ENCODE peak calls at places on chromosomes 6 and 20, in six cellular contexts. One of them, this sample, is unnamed.

GRCh38 chr6:47256981-47257730 is 52.5 kb downstream of the TNFRSF21 start:
- DNase-seq in neural progenitor cell: no peak
- DNase-seq in A549: no peak
- DNase-seq in astrocyte: no peak
- DNase-seq in fibroblast of lung: no peak
- DNase-seq in ovary: no peak
- DNase-seq in this sample: no peak

GRCh38 chr6:40931927-40932326 is 107.1 kb downstream of the UNC5CL start:
- DNase-seq in neural progenitor cell: no peak
- DNase-seq in A549: no peak
- DNase-seq in astrocyte: peak; percentile 33
- DNase-seq in fibroblast of lung: no peak
- DNase-seq in ovary: no peak
- DNase-seq in this sample: no peak

GRCh38 chr6:68128211-68128610 is 506.9 kb upstream of the ADGRB3 start:
- DNase-seq in neural progenitor cell: no peak
- DNase-seq in A549: no peak
- DNase-seq in astrocyte: no peak
- DNase-seq in fibroblast of lung: no peak
- DNase-seq in ovary: no peak
- DNase-seq in this sample: no peak

GRCh38 chr6:150485559-150486517 is 113.8 kb upstream of the PLEKHG1 start:
- DNase-seq in neural progenitor cell: no peak
- DNase-seq in A549: no peak
- DNase-seq in astrocyte: no peak
- DNase-seq in fibroblast of lung: no peak
- DNase-seq in ovary: no peak
- DNase-seq in this sample: peak; percentile 24

GRCh38 chr6:132188865-132189264 is 212.4 kb downstream of the MOXD1 start:
- DNase-seq in neural progenitor cell: no peak
- DNase-seq in A549: no peak
- DNase-seq in astrocyte: peak; percentile 92
- DNase-seq in fibroblast of lung: peak; percentile 84
- DNase-seq in ovary: no peak
- DNase-seq in this sample: peak; percentile 47

GRCh38 chr6:26043389-26044139 is 43.7 kb upstream of the HFE start:
- DNase-seq in neural progenitor cell: no peak
- DNase-seq in A549: peak; percentile 36
- DNase-seq in astrocyte: peak; percentile 95
- DNase-seq in fibroblast of lung: peak; percentile 99
- DNase-seq in ovary: peak; percentile 79
- DNase-seq in this sample: peak; percentile 93

GRCh38 chr6:155270566-155271091 is 6.8 kb downstream of the CLDN20 start:
- DNase-seq in neural progenitor cell: peak; percentile 35
- DNase-seq in A549: no peak
- DNase-seq in astrocyte: no peak
- DNase-seq in fibroblast of lung: no peak
- DNase-seq in ovary: no peak
- DNase-seq in this sample: no peak

GRCh38 chr20:2693286-2693995 is 861 bp downstream of the EBF4 start:
- DNase-seq in neural progenitor cell: peak; percentile 77
- DNase-seq in A549: peak; percentile 44
- DNase-seq in astrocyte: no peak
- DNase-seq in fibroblast of lung: peak; percentile 5
- DNase-seq in ovary: peak; percentile 57
- DNase-seq in this sample: no peak

GRCh38 chr6:119347466-119348307 is 1.9 kb downstream of the MAN1A1 start:
- DNase-seq in neural progenitor cell: no peak
- DNase-seq in A549: no peak
- DNase-seq in astrocyte: no peak
- DNase-seq in fibroblast of lung: no peak
- DNase-seq in ovary: no peak
- DNase-seq in this sample: no peak

GRCh38 chr20:51404297-51405060 is 138.0 kb downstream of the NFATC2 start:
- DNase-seq in neural progenitor cell: no peak
- DNase-seq in A549: no peak
- DNase-seq in astrocyte: peak; percentile 39
- DNase-seq in fibroblast of lung: no peak
- DNase-seq in ovary: no peak
- DNase-seq in this sample: peak; percentile 91

GRCh38 chr6:56359201-56359899 is 112.0 kb upstream of the COL21A1 start:
- DNase-seq in neural progenitor cell: peak; percentile 81
- DNase-seq in A549: peak; percentile 47
- DNase-seq in astrocyte: peak; percentile 47
- DNase-seq in fibroblast of lung: peak; percentile 83
- DNase-seq in ovary: peak; percentile 43
- DNase-seq in this sample: peak; percentile 72

GRCh38 chr6:154995241-154996162 is at the start of gene TIAM2:
- DNase-seq in neural progenitor cell: peak; percentile 87
- DNase-seq in A549: peak; percentile 25
- DNase-seq in astrocyte: no peak
- DNase-seq in fibroblast of lung: no peak
- DNase-seq in ovary: no peak
- DNase-seq in this sample: no peak

GRCh38 chr20:57589728-57590484 is 29.0 kb downstream of the PCK1 start:
- DNase-seq in neural progenitor cell: peak; percentile 33
- DNase-seq in A549: no peak
- DNase-seq in astrocyte: no peak
- DNase-seq in fibroblast of lung: no peak
- DNase-seq in ovary: no peak
- DNase-seq in this sample: no peak

GRCh38 chr20:61803416-61803902 is 262.2 kb downstream of the TAF4 start:
- DNase-seq in neural progenitor cell: peak; percentile 48
- DNase-seq in A549: no peak
- DNase-seq in astrocyte: peak; percentile 2
- DNase-seq in fibroblast of lung: peak; percentile 15
- DNase-seq in ovary: no peak
- DNase-seq in this sample: no peak

GRCh38 chr6:11317885-11318771 is 85.7 kb upstream of the NEDD9 start:
- DNase-seq in neural progenitor cell: no peak
- DNase-seq in A549: peak; percentile 85
- DNase-seq in astrocyte: peak; percentile 99
- DNase-seq in fibroblast of lung: peak; percentile 91
- DNase-seq in ovary: peak; percentile 30
- DNase-seq in this sample: peak; percentile 99

GRCh38 chr6:35049885-35050284 is 91.3 kb downstream of the TCP11 start:
- DNase-seq in neural progenitor cell: no peak
- DNase-seq in A549: no peak
- DNase-seq in astrocyte: peak; percentile 74
- DNase-seq in fibroblast of lung: peak; percentile 94
- DNase-seq in ovary: peak; percentile 46
- DNase-seq in this sample: peak; percentile 61

GRCh38 chr20:49700411-49701185 is 13.1 kb downstream of the B4GALT5 start:
- DNase-seq in neural progenitor cell: no peak
- DNase-seq in A549: no peak
- DNase-seq in astrocyte: peak; percentile 84
- DNase-seq in fibroblast of lung: peak; percentile 77
- DNase-seq in ovary: no peak
- DNase-seq in this sample: peak; percentile 75

GRCh38 chr6:35047265-35048011 is 93.7 kb downstream of the TCP11 start:
- DNase-seq in neural progenitor cell: no peak
- DNase-seq in A549: no peak
- DNase-seq in astrocyte: peak; percentile 58
- DNase-seq in fibroblast of lung: peak; percentile 89
- DNase-seq in ovary: no peak
- DNase-seq in this sample: peak; percentile 36

GRCh38 chr6:28807682-28808280 is 116.0 kb downstream of the TRIM27 start:
- DNase-seq in neural progenitor cell: peak; percentile 75
- DNase-seq in A549: no peak
- DNase-seq in astrocyte: peak; percentile 18
- DNase-seq in fibroblast of lung: peak; percentile 57
- DNase-seq in ovary: no peak
- DNase-seq in this sample: peak; percentile 80

GRCh38 chr6:900716-901605 is 208.0 kb upstream of the EXOC2 start:
- DNase-seq in neural progenitor cell: no peak
- DNase-seq in A549: no peak
- DNase-seq in astrocyte: no peak
- DNase-seq in fibroblast of lung: no peak
- DNase-seq in ovary: no peak
- DNase-seq in this sample: no peak

GRCh38 chr20:37971561-37972127 is 61.6 kb downstream of the TTI1 start:
- DNase-seq in neural progenitor cell: no peak
- DNase-seq in A549: no peak
- DNase-seq in astrocyte: no peak
- DNase-seq in fibroblast of lung: no peak
- DNase-seq in ovary: no peak
- DNase-seq in this sample: no peak

GRCh38 chr6:54702772-54703171 is 143.8 kb upstream of the FAM83B start:
- DNase-seq in neural progenitor cell: no peak
- DNase-seq in A549: no peak
- DNase-seq in astrocyte: no peak
- DNase-seq in fibroblast of lung: no peak
- DNase-seq in ovary: no peak
- DNase-seq in this sample: no peak

GRCh38 chr6:1624071-1624847 is 14.5 kb downstream of the FOXC1 start:
- DNase-seq in neural progenitor cell: peak; percentile 71
- DNase-seq in A549: no peak
- DNase-seq in astrocyte: no peak
- DNase-seq in fibroblast of lung: no peak
- DNase-seq in ovary: no peak
- DNase-seq in this sample: no peak

GRCh38 chr6:70310063-70310694 is 7.3 kb upstream of the COL9A1 start:
- DNase-seq in neural progenitor cell: peak; percentile 39
- DNase-seq in A549: no peak
- DNase-seq in astrocyte: peak; percentile 16
- DNase-seq in fibroblast of lung: peak; percentile 70
- DNase-seq in ovary: no peak
- DNase-seq in this sample: peak; percentile 43

GRCh38 chr6:105991561-105992314 is 94.4 kb upstream of the PRDM1 start:
- DNase-seq in neural progenitor cell: peak; percentile 32
- DNase-seq in A549: peak; percentile 18
- DNase-seq in astrocyte: no peak
- DNase-seq in fibroblast of lung: no peak
- DNase-seq in ovary: peak; percentile 36
- DNase-seq in this sample: no peak

GRCh38 chr6:49849121-49849907 is 17.0 kb downstream of the CRISP1 start:
- DNase-seq in neural progenitor cell: peak; percentile 83
- DNase-seq in A549: peak; percentile 17
- DNase-seq in astrocyte: peak; percentile 25
- DNase-seq in fibroblast of lung: peak; percentile 78
- DNase-seq in ovary: no peak
- DNase-seq in this sample: peak; percentile 9

GRCh38 chr20:43938932-43939761 is 24.5 kb downstream of the TOX2 start:
- DNase-seq in neural progenitor cell: no peak
- DNase-seq in A549: peak; percentile 54
- DNase-seq in astrocyte: peak; percentile 100
- DNase-seq in fibroblast of lung: peak; percentile 100
- DNase-seq in ovary: no peak
- DNase-seq in this sample: peak; percentile 99

GRCh38 chr20:54668271-54669053 is 193.1 kb downstream of the DOK5 start:
- DNase-seq in neural progenitor cell: peak; percentile 60
- DNase-seq in A549: peak; percentile 18
- DNase-seq in astrocyte: no peak
- DNase-seq in fibroblast of lung: peak; percentile 12
- DNase-seq in ovary: no peak
- DNase-seq in this sample: no peak

GRCh38 chr6:37051138-37052026 is 45.9 kb downstream of the FGD2 start:
- DNase-seq in neural progenitor cell: peak; percentile 92
- DNase-seq in A549: peak; percentile 76
- DNase-seq in astrocyte: peak; percentile 18
- DNase-seq in fibroblast of lung: peak; percentile 72
- DNase-seq in ovary: peak; percentile 85
- DNase-seq in this sample: peak; percentile 67

GRCh38 chr6:48423640-48424365 is 312.8 kb upstream of the PTCHD4 start:
- DNase-seq in neural progenitor cell: no peak
- DNase-seq in A549: no peak
- DNase-seq in astrocyte: peak; percentile 44
- DNase-seq in fibroblast of lung: peak; percentile 67
- DNase-seq in ovary: no peak
- DNase-seq in this sample: peak; percentile 10

GRCh38 chr6:39166189-39166917 is 51.4 kb upstream of the SAYSD1 start:
- DNase-seq in neural progenitor cell: peak; percentile 92
- DNase-seq in A549: peak; percentile 61
- DNase-seq in astrocyte: peak; percentile 3
- DNase-seq in fibroblast of lung: peak; percentile 51
- DNase-seq in ovary: peak; percentile 71
- DNase-seq in this sample: peak; percentile 46

GRCh38 chr6:90411292-90411781 is 114.7 kb upstream of the BACH2 start:
- DNase-seq in neural progenitor cell: no peak
- DNase-seq in A549: no peak
- DNase-seq in astrocyte: peak; percentile 64
- DNase-seq in fibroblast of lung: peak; percentile 26
- DNase-seq in ovary: no peak
- DNase-seq in this sample: no peak

GRCh38 chr6:25035451-25036435 is 100.0 kb upstream of the RIPOR2 start:
- DNase-seq in neural progenitor cell: no peak
- DNase-seq in A549: no peak
- DNase-seq in astrocyte: peak; percentile 9
- DNase-seq in fibroblast of lung: no peak
- DNase-seq in ovary: no peak
- DNase-seq in this sample: no peak

GRCh38 chr20:64163776-64164122 is 503 bp upstream of the MYT1 start:
- DNase-seq in neural progenitor cell: no peak
- DNase-seq in A549: no peak
- DNase-seq in astrocyte: no peak
- DNase-seq in fibroblast of lung: no peak
- DNase-seq in ovary: no peak
- DNase-seq in this sample: no peak
- TF ChIP-seq CTCF in neural progenitor cell: no peak
- TF ChIP-seq CTCF in A549: no peak
- TF ChIP-seq CTCF in astrocyte: no peak
- TF ChIP-seq CTCF in fibroblast of lung: no peak
- TF ChIP-seq CTCF in ovary: no peak
- TF ChIP-seq CTCF in this sample: no peak

GRCh38 chr6:143288923-143289322 is 161.6 kb downstream of the ADAT2 start:
- DNase-seq in neural progenitor cell: no peak
- DNase-seq in A549: no peak
- DNase-seq in astrocyte: no peak
- DNase-seq in fibroblast of lung: no peak
- DNase-seq in ovary: no peak
- DNase-seq in this sample: no peak
- H3K27ac ChIP-seq in neural progenitor cell: peak overlapping the region; percentile 46
- H3K27ac ChIP-seq in A549: no peak overlapping the region
- H3K27ac ChIP-seq in astrocyte: no peak overlapping the region
- H3K27ac ChIP-seq in fibroblast of lung: no peak overlapping the region
- H3K27ac ChIP-seq in ovary: no peak overlapping the region
- H3K27ac ChIP-seq in this sample: no peak overlapping the region

GRCh38 chr6:89131599-89131998 is 13.7 kb upstream of the SRSF12 start:
- DNase-seq in neural progenitor cell: no peak
- DNase-seq in A549: no peak
- DNase-seq in astrocyte: no peak
- DNase-seq in fibroblast of lung: no peak
- DNase-seq in ovary: no peak
- DNase-seq in this sample: no peak
- TF ChIP-seq CTCF in neural progenitor cell: no peak
- TF ChIP-seq CTCF in A549: no peak
- TF ChIP-seq CTCF in astrocyte: no peak
- TF ChIP-seq CTCF in fibroblast of lung: no peak
- TF ChIP-seq CTCF in ovary: no peak
- TF ChIP-seq CTCF in this sample: no peak

DNA sequence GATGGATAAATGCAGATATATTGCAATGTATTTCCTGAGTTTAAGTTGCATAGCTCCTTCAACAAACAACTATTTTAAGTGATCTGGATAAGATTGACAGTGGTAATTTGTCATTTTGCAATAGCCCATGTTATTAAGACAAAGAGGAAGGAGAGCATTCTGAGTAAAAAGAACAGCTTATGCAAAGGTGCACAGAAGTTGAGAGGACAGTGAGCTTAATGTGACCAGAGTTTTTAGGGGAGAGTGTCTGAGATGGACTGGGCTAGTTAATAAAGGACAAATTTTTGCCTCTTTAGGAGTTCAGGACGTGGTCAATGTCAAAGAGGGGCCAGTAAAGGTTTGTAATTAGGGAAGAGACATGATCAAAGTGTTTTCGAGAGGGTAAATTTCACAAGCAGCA is 48.8 kb upstream of the FBXO30 start:
- DNase-seq in neural progenitor cell: no peak
- DNase-seq in A549: no peak
- DNase-seq in astrocyte: no peak
- DNase-seq in fibroblast of lung: no peak
- DNase-seq in ovary: no peak
- DNase-seq in this sample: no peak
- H3K27ac ChIP-seq in neural progenitor cell: no peak overlapping the region
- H3K27ac ChIP-seq in A549: no peak overlapping the region
- H3K27ac ChIP-seq in astrocyte: no peak overlapping the region
- H3K27ac ChIP-seq in fibroblast of lung: no peak overlapping the region
- H3K27ac ChIP-seq in ovary: no peak overlapping the region
- H3K27ac ChIP-seq in this sample: no peak overlapping the region